ENCODE peak calls at places on chromosomes 6 and 20, in eight cellular contexts. One of them, this sample, is unnamed.

GRCh38 chr20:20956586-20956985 is 149.6 kb downstream of the LINC00237 start:
- DNase-seq in A549: no peak
- DNase-seq in PC-9: no peak
- DNase-seq in left lung: no peak
- DNase-seq in cardiac muscle cell: no peak
- DNase-seq in adrenal gland: no peak
- DNase-seq in fibroblast of lung: no peak
- DNase-seq in tibial artery: no peak
- DNase-seq in this sample: no peak

GRCh38 chr6:104796031-104796785 is 63.5 kb downstream of the HACE1 start:
- DNase-seq in A549: no peak
- DNase-seq in PC-9: no peak
- DNase-seq in left lung: no peak
- DNase-seq in cardiac muscle cell: no peak
- DNase-seq in adrenal gland: no peak
- DNase-seq in fibroblast of lung: no peak
- DNase-seq in tibial artery: no peak
- DNase-seq in this sample: no peak

GRCh38 chr6:62285612-62286469 is at the start of gene KHDRBS2:
- DNase-seq in A549: peak; percentile 1
- DNase-seq in PC-9: no peak
- DNase-seq in left lung: peak; percentile 91
- DNase-seq in cardiac muscle cell: peak; percentile 3
- DNase-seq in adrenal gland: peak; percentile 96
- DNase-seq in fibroblast of lung: no peak
- DNase-seq in tibial artery: peak; percentile 86
- DNase-seq in this sample: peak; percentile 11

GRCh38 chr6:159742165-159742564 is 14.9 kb downstream of the WTAP start:
- DNase-seq in A549: no peak
- DNase-seq in PC-9: no peak
- DNase-seq in left lung: no peak
- DNase-seq in cardiac muscle cell: no peak
- DNase-seq in adrenal gland: no peak
- DNase-seq in fibroblast of lung: no peak
- DNase-seq in tibial artery: no peak
- DNase-seq in this sample: no peak

GRCh38 chr6:90098025-90098474 is 198.6 kb downstream of the BACH2 start:
- DNase-seq in A549: no peak
- DNase-seq in PC-9: no peak
- DNase-seq in left lung: no peak
- DNase-seq in cardiac muscle cell: peak; percentile 95
- DNase-seq in adrenal gland: peak; percentile 33
- DNase-seq in fibroblast of lung: peak; percentile 98
- DNase-seq in tibial artery: peak; percentile 95
- DNase-seq in this sample: peak; percentile 87

GRCh38 chr20:11544029-11544678 is 373.5 kb upstream of the BTBD3 start:
- DNase-seq in A549: peak; percentile 55
- DNase-seq in PC-9: peak; percentile 62
- DNase-seq in left lung: no peak
- DNase-seq in cardiac muscle cell: peak; percentile 83
- DNase-seq in adrenal gland: peak; percentile 47
- DNase-seq in fibroblast of lung: peak; percentile 81
- DNase-seq in tibial artery: no peak
- DNase-seq in this sample: peak; percentile 57

GRCh38 chr6:123415844-123416468 is 220.8 kb downstream of the TRDN start:
- DNase-seq in A549: peak; percentile 0
- DNase-seq in PC-9: peak; percentile 61
- DNase-seq in left lung: no peak
- DNase-seq in cardiac muscle cell: peak; percentile 63
- DNase-seq in adrenal gland: peak; percentile 86
- DNase-seq in fibroblast of lung: peak; percentile 70
- DNase-seq in tibial artery: no peak
- DNase-seq in this sample: peak; percentile 8

GRCh38 chr6:47789553-47789952 is 7.7 kb downstream of the OPN5 start:
- DNase-seq in A549: no peak
- DNase-seq in PC-9: no peak
- DNase-seq in left lung: no peak
- DNase-seq in cardiac muscle cell: no peak
- DNase-seq in adrenal gland: no peak
- DNase-seq in fibroblast of lung: no peak
- DNase-seq in tibial artery: no peak
- DNase-seq in this sample: no peak

GRCh38 chr20:38842558-38842981 is 37.1 kb downstream of the PPP1R16B start:
- DNase-seq in A549: no peak
- DNase-seq in PC-9: no peak
- DNase-seq in left lung: no peak
- DNase-seq in cardiac muscle cell: no peak
- DNase-seq in adrenal gland: no peak
- DNase-seq in fibroblast of lung: no peak
- DNase-seq in tibial artery: no peak
- DNase-seq in this sample: no peak

DNA sequence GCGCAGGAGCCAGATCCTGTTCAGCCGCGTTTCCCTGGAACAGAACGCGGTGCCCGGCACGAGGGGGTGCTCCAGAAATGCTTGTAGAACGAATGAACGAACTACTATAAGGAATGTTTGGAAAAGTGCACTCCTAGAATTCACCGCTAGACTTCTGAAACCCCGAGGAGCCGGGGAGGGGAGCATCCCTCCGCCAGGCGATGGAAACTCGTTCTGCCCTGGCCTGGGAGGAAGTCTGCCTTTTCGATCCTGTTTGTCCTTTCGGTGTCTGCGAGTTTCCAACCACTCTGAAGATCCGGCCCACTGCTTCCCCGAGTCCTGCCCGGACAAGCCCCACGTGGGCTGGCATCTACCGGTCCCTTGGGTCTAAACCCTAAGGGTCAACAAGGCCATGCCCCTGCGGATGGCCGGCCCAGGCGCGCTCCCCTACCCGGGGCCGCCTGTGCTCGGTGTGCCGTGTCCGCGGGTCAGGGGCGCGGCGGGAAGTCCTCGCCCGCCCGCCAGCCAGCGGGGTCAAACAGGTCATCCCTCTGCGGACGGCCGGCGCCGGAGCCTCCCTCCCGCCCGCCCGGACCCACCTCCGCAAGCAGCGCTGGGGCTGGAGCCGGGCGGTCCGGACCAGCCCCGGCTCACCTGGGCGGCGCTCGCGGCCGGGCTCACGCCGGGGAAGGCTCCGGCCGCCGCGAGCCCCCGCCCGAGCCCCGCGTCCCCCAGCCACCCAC is 521 bp downstream of the SULF2 start:
- DNase-seq in A549: peak; percentile 80
- DNase-seq in PC-9: peak; percentile 46
- DNase-seq in left lung: peak; percentile 36
- DNase-seq in cardiac muscle cell: peak; percentile 67
- DNase-seq in adrenal gland: peak; percentile 30
- DNase-seq in fibroblast of lung: peak; percentile 28
- DNase-seq in tibial artery: no peak
- DNase-seq in this sample: peak; percentile 88
- TF ChIP-seq CTCF in A549: no peak
- TF ChIP-seq CTCF in PC-9: peak; percentile 30
- TF ChIP-seq CTCF in left lung: no peak
- TF ChIP-seq CTCF in cardiac muscle cell: peak; percentile 42
- TF ChIP-seq CTCF in adrenal gland: no peak
- TF ChIP-seq CTCF in fibroblast of lung: peak; percentile 23
- TF ChIP-seq CTCF in tibial artery: peak; percentile 46
- TF ChIP-seq CTCF in this sample: no peak

DNA sequence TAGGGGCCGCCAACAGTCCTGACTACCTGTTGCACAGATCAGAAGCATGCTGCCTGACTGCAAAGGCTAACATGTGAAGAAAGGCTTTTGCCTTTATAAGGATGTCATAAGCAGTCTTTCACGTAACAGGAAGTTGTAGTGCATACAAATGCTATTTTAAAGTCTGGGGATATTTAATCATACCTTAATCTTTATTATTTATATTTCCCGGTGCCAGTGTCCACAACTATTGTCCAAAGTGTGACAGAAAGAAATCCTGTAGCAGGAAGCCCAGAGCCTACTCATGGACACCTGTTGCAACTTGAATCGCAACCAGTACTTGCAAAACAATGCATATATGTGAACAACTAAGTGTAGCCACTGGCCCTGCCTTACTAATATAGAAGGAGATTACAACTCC is 235.8 kb downstream of the ALDH8A1 start:
- DNase-seq in A549: no peak
- DNase-seq in PC-9: no peak
- DNase-seq in left lung: no peak
- DNase-seq in cardiac muscle cell: no peak
- DNase-seq in adrenal gland: no peak
- DNase-seq in fibroblast of lung: no peak
- DNase-seq in tibial artery: no peak
- DNase-seq in this sample: no peak
- H3K27ac ChIP-seq in A549: no peak overlapping the region
- H3K27ac ChIP-seq in PC-9: no peak overlapping the region
- H3K27ac ChIP-seq in left lung: peak overlapping the region; percentile 71
- H3K27ac ChIP-seq in cardiac muscle cell: no peak overlapping the region
- H3K27ac ChIP-seq in adrenal gland: no peak overlapping the region
- H3K27ac ChIP-seq in fibroblast of lung: no peak overlapping the region
- H3K27ac ChIP-seq in tibial artery: no peak overlapping the region
- H3K27ac ChIP-seq in this sample: no peak overlapping the region

GRCh38 chr6:30071858-30072257 is 3.7 kb downstream of the RNF39 start:
- DNase-seq in A549: no peak
- DNase-seq in PC-9: no peak
- DNase-seq in left lung: no peak
- DNase-seq in cardiac muscle cell: no peak
- DNase-seq in adrenal gland: no peak
- DNase-seq in fibroblast of lung: no peak
- DNase-seq in tibial artery: no peak
- DNase-seq in this sample: no peak

GRCh38 chr6:30073489-30074240 is 1.9 kb downstream of the RNF39 start:
- DNase-seq in A549: no peak
- DNase-seq in PC-9: no peak
- DNase-seq in left lung: no peak
- DNase-seq in cardiac muscle cell: no peak
- DNase-seq in adrenal gland: no peak
- DNase-seq in fibroblast of lung: no peak
- DNase-seq in tibial artery: no peak
- DNase-seq in this sample: no peak

GRCh38 chr6:30067460-30068139 is 602 bp downstream of the PPP1R11 start:
- DNase-seq in A549: peak; percentile 58
- DNase-seq in PC-9: no peak
- DNase-seq in left lung: no peak
- DNase-seq in cardiac muscle cell: no peak
- DNase-seq in adrenal gland: no peak
- DNase-seq in fibroblast of lung: no peak
- DNase-seq in tibial artery: no peak
- DNase-seq in this sample: no peak

GRCh38 chr6:30074331-30075093 is 1.1 kb downstream of the RNF39 start:
- DNase-seq in A549: no peak
- DNase-seq in PC-9: no peak
- DNase-seq in left lung: no peak
- DNase-seq in cardiac muscle cell: no peak
- DNase-seq in adrenal gland: no peak
- DNase-seq in fibroblast of lung: peak; percentile 10
- DNase-seq in tibial artery: no peak
- DNase-seq in this sample: no peak

DNA sequence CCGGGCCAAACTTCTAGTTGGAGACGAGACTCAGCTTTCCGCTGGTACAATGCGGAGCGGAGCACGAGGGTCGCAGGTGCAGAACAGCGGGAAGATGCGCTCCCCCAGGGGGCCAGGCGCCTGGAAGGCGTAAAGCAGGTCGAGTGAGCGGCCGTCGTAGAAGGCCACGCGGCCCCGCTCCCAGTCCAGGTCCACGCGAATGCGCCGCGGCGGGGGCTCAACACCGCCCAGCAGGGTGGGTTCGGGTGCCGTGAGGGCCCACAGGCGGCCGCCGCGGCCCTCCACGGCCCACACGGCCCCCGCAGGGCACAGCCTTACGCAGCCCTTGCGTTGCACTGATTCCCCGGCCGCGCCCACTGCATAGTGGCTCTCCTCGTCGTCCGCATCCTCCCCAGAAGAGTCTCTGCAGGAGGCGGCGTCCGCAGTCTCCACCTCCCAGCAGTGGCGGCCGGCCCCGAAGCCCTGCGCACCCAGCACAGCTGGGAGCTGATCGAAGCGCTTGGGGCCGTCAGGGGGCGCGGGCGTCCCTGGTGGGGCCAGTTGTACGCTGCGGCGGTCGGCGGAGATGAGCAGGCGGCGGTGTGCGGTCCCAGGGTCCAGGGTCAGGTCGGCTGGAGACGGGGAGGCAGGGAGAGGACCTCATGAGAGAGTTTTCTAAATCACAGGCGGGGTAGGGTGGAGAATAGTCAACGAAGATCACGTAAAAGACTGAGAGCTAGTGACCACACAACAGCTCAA is 4.3 kb downstream of the PPP1R11 start:
- DNase-seq in A549: no peak
- DNase-seq in PC-9: no peak
- DNase-seq in left lung: no peak
- DNase-seq in cardiac muscle cell: peak; percentile 70
- DNase-seq in adrenal gland: no peak
- DNase-seq in fibroblast of lung: peak; percentile 30
- DNase-seq in tibial artery: no peak
- DNase-seq in this sample: no peak
- TF ChIP-seq CTCF in A549: no peak
- TF ChIP-seq CTCF in PC-9: no peak
- TF ChIP-seq CTCF in left lung: no peak
- TF ChIP-seq CTCF in cardiac muscle cell: peak; percentile 33
- TF ChIP-seq CTCF in adrenal gland: no peak
- TF ChIP-seq CTCF in fibroblast of lung: no peak
- TF ChIP-seq CTCF in tibial artery: no peak
- TF ChIP-seq CTCF in this sample: no peak

DNA sequence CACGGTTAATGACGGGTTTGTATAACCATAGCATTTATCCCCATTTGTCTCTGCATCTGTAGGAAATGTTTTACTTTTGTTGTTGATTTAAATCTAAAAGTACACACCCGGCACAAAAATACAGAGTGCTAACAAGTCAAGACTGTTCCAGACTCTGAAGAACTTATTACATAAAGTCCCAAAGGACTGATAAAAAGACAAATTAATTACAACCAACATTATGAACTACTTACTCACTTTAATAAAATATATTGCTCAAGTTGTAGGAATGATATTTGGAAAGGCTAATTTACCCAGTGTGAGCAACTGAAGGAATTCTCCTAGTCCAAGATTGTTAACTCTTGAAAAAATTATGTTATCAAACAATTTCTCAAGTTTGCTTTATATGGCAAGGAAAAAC is 115.6 kb downstream of the KIF13A start:
- DNase-seq in A549: no peak
- DNase-seq in PC-9: no peak
- DNase-seq in left lung: no peak
- DNase-seq in cardiac muscle cell: no peak
- DNase-seq in adrenal gland: no peak
- DNase-seq in fibroblast of lung: no peak
- DNase-seq in tibial artery: no peak
- DNase-seq in this sample: no peak
- H3K27ac ChIP-seq in A549: no peak overlapping the region
- H3K27ac ChIP-seq in PC-9: no peak overlapping the region
- H3K27ac ChIP-seq in left lung: no peak overlapping the region
- H3K27ac ChIP-seq in cardiac muscle cell: no peak overlapping the region
- H3K27ac ChIP-seq in adrenal gland: no peak overlapping the region
- H3K27ac ChIP-seq in fibroblast of lung: no peak overlapping the region
- H3K27ac ChIP-seq in tibial artery: no peak overlapping the region
- H3K27ac ChIP-seq in this sample: no peak overlapping the region

GRCh38 chr6:3752538-3753227 is 1.2 kb upstream of the PXDC1 start:
- DNase-seq in A549: no peak
- DNase-seq in PC-9: no peak
- DNase-seq in left lung: no peak
- DNase-seq in cardiac muscle cell: no peak
- DNase-seq in adrenal gland: no peak
- DNase-seq in fibroblast of lung: no peak
- DNase-seq in tibial artery: peak; percentile 65
- DNase-seq in this sample: no peak
- TF ChIP-seq CTCF in A549: no peak
- TF ChIP-seq CTCF in PC-9: no peak
- TF ChIP-seq CTCF in left lung: no peak
- TF ChIP-seq CTCF in cardiac muscle cell: no peak
- TF ChIP-seq CTCF in adrenal gland: no peak
- TF ChIP-seq CTCF in fibroblast of lung: no peak
- TF ChIP-seq CTCF in tibial artery: no peak
- TF ChIP-seq CTCF in this sample: no peak

This sample was measured in RWPE1.